ENCODE peak calls at places on chromosomes 7 and 10, in five cellular contexts. G is fibroblast of the aortic adventitia, W is BJ, E is GM23248, C is non-pigmented ciliary epithelial cell. P is an unnamed sample.

GRCh38 chr10:17092216-17092944 is 37.2 kb downstream of the CUBN start:
- DNase-seq in G (no peak), W (no peak), E (no peak), C (no peak), P (no peak)

GRCh38 chr7:28432105-28432504 is 19.8 kb downstream of the CREB5 start:
- DNase-seq in G (no peak), W (no peak), E (peak), C (no peak), P (no peak)

GRCh38 chr10:29737209-29737565 is 102.4 kb upstream of the SVIL start:
- DNase-seq in G (no peak), W (no peak), E (no peak), C (no peak), P (no peak)

GRCh38 chr10:79400567-79401004 is 44.8 kb downstream of the ZCCHC24 start:
- DNase-seq in G (no peak), W (no peak), E (peak), C (no peak), P (no peak)

GRCh38 chr7:50359995-50360925 is 55.7 kb downstream of the IKZF1 start:
- DNase-seq in G (peak), W (no peak), E (peak), C (no peak), P (no peak)

GRCh38 chr7:94594882-94595281 is 61.1 kb downstream of the SGCE start:
- DNase-seq in G (no peak), W (no peak), E (no peak), C (no peak), P (no peak)

GRCh38 chr7:57449904-57450303 is at the start of gene ZNF716:
- DNase-seq in G (no peak), W (no peak), E (no peak), C (no peak), P (no peak)

GRCh38 chr10:31929260-31929985 is 792 bp upstream of the ARHGAP12 start:
- DNase-seq in G (peak), W (no peak), E (peak), C (no peak), P (peak)

GRCh38 chr10:27372095-27372494 is 131.5 kb upstream of the ACBD5 start:
- DNase-seq in G (no peak), W (peak), E (peak), C (no peak), P (no peak)

GRCh38 chr10:23525406-23525805 is 86.5 kb downstream of the OTUD1 start:
- DNase-seq in G (peak), W (no peak), E (peak), C (no peak), P (peak)